ENCODE peak calls at places on chromosomes 16 and 17, in eight cellular contexts. O, G, Z, U, T, W, E and Q are unnamed samples.

GRCh38 chr16:1509307-1510221 is 16.4 kb downstream of the TELO2 start:
- DNase-seq in O (no peak), G (no peak), Z (no peak), U (no peak), T (no peak), W (peak), E (no peak), Q (peak)

GRCh38 chr16:89860747-89861304 is 12.6 kb upstream of the TCF25 start:
- DNase-seq in O (peak), G (no peak), Z (peak), U (peak), T (peak), W (peak), E (peak), Q (peak)

GRCh38 chr16:48608871-48609452 is 1.0 kb downstream of the N4BP1 start:
- DNase-seq in O (no peak), G (no peak), Z (no peak), U (no peak), T (no peak), W (no peak), E (no peak), Q (no peak)

GRCh38 chr16:19698480-19699465 is 19.3 kb downstream of the KNOP1 start:
- DNase-seq in O (no peak), G (no peak), Z (no peak), U (no peak), T (no peak), W (no peak), E (no peak), Q (no peak)

GRCh38 chr17:53336281-53336680 is 486.4 kb upstream of the KIF2B start:
- DNase-seq in O (no peak), G (no peak), Z (peak), U (no peak), T (no peak), W (no peak), E (no peak), Q (peak)

GRCh38 chr16:3460121-3460520 is 16.6 kb downstream of the NAA60 start:
- DNase-seq in O (no peak), G (no peak), Z (no peak), U (no peak), T (no peak), W (no peak), E (no peak), Q (peak)

GRCh38 chr17:28125530-28126382 is 83.3 kb downstream of the NLK start:
- DNase-seq in O (no peak), G (no peak), Z (no peak), U (no peak), T (no peak), W (no peak), E (no peak), Q (no peak)

GRCh38 chr17:75876190-75876937 is 2.0 kb downstream of the TRIM47 start:
- DNase-seq in O (no peak), G (no peak), Z (no peak), U (peak), T (no peak), W (peak), E (peak), Q (peak)

GRCh38 chr17:48542114-48542955 is 2.6 kb downstream of the HOXB2 start:
- DNase-seq in O (peak), G (no peak), Z (no peak), U (no peak), T (no peak), W (no peak), E (peak), Q (peak)

GRCh38 chr16:85912271-85912974 is 13.5 kb downstream of the IRF8 start:
- DNase-seq in O (peak), G (no peak), Z (no peak), U (no peak), T (no peak), W (no peak), E (no peak), Q (peak)

GRCh38 chr16:27240948-27241531 is 27.5 kb downstream of the NSMCE1 start:
- DNase-seq in O (no peak), G (no peak), Z (no peak), U (no peak), T (no peak), W (no peak), E (no peak), Q (peak)

GRCh38 chr17:78300962-78301820 is 58.7 kb downstream of the SOCS3 start:
- DNase-seq in O (no peak), G (no peak), Z (no peak), U (no peak), T (no peak), W (no peak), E (no peak), Q (no peak)

GRCh38 chr16:22813223-22813945 is 578 bp upstream of the HS3ST2 start:
- DNase-seq in O (peak), G (no peak), Z (no peak), U (no peak), T (no peak), W (peak), E (no peak), Q (peak)

GRCh38 chr16:84085271-84085667 is 31.5 kb downstream of the MBTPS1 start:
- DNase-seq in O (no peak), G (no peak), Z (no peak), U (no peak), T (no peak), W (no peak), E (no peak), Q (no peak)

GRCh38 chr16:66263973-66264310 is 102.5 kb upstream of the CDH5 start:
- DNase-seq in O (no peak), G (no peak), Z (no peak), U (no peak), T (no peak), W (no peak), E (no peak), Q (no peak)

GRCh38 chr17:48322060-48322459 is 108.0 kb downstream of the SKAP1 start:
- DNase-seq in O (no peak), G (no peak), Z (no peak), U (no peak), T (no peak), W (no peak), E (no peak), Q (no peak)

GRCh38 chr17:66893382-66893781 is 58.5 kb downstream of the CACNG5 start:
- DNase-seq in O (no peak), G (no peak), Z (no peak), U (no peak), T (no peak), W (no peak), E (no peak), Q (no peak)

GRCh38 chr16:50548659-50549560 is 714 bp downstream of the NKD1 start:
- DNase-seq in O (no peak), G (no peak), Z (no peak), U (no peak), T (no peak), W (no peak), E (no peak), Q (peak)

GRCh38 chr16:19542138-19542821 is 13.2 kb upstream of the VPS35L start:
- DNase-seq in O (no peak), G (no peak), Z (no peak), U (peak), T (no peak), W (no peak), E (peak), Q (no peak)

GRCh38 chr16:19071811-19072777 is 4.7 kb downstream of the COQ7 start:
- DNase-seq in O (peak), G (no peak), Z (peak), U (peak), T (no peak), W (peak), E (no peak), Q (no peak)

GRCh38 chr16:67249762-67250327 is 1.1 kb downstream of the SLC9A5 start:
- DNase-seq in O (no peak), G (no peak), Z (no peak), U (no peak), T (no peak), W (no peak), E (no peak), Q (peak)

GRCh38 chr16:66007717-66008116 is 358.8 kb upstream of the CDH5 start:
- DNase-seq in O (no peak), G (no peak), Z (no peak), U (no peak), T (no peak), W (no peak), E (no peak), Q (no peak)

GRCh38 chr16:67255553-67256030 is 6.8 kb downstream of the SLC9A5 start:
- DNase-seq in O (no peak), G (no peak), Z (no peak), U (no peak), T (no peak), W (no peak), E (no peak), Q (peak)

GRCh38 chr17:81523139-81524062 is 4.8 kb upstream of the FSCN2 start:
- DNase-seq in O (no peak), G (no peak), Z (peak), U (no peak), T (no peak), W (peak), E (peak), Q (peak)

GRCh38 chr17:44006581-44007345 is 2.3 kb downstream of the NAGS start:
- DNase-seq in O (peak), G (no peak), Z (peak), U (peak), T (peak), W (peak), E (peak), Q (peak)

GRCh38 chr16:67447508-67448076 is 16.7 kb downstream of the HSD11B2 start:
- DNase-seq in O (no peak), G (no peak), Z (no peak), U (peak), T (no peak), W (peak), E (no peak), Q (no peak)

GRCh38 chr17:55794681-55795080 is 43.8 kb downstream of the PCTP start:
- DNase-seq in O (no peak), G (no peak), Z (no peak), U (no peak), T (no peak), W (no peak), E (no peak), Q (no peak)

GRCh38 chr16:23941963-23942564 is 106.3 kb downstream of the PRKCB start:
- DNase-seq in O (no peak), G (no peak), Z (no peak), U (no peak), T (no peak), W (no peak), E (no peak), Q (no peak)